ENCODE peak calls at places on chromosomes 2 and 18, in seven cellular contexts. K is A673, Y is keratinocyte, R is fibroblast of lung, Z is GM23338, B is neural progenitor cell, E is PC-3. L is an unnamed sample.

GRCh38 chr2:2926009-2926857 is 451.4 kb downstream of the EIPR1 start:
- DNase-seq in K (no peak), Y (no peak), R (no peak), Z (no peak), B (no peak), E (no peak), L (no peak)

GRCh38 chr2:114684404-114684803 is 242.0 kb downstream of the DPP10 start:
- DNase-seq in K (no peak), Y (no peak), R (no peak), Z (peak), B (no peak), E (no peak), L (no peak)

GRCh38 chr2:21123473-21124393 is at the start of gene TDRD15:
- DNase-seq in K (no peak), Y (no peak), R (no peak), Z (no peak), B (no peak), E (no peak), L (no peak)

GRCh38 chr2:12119841-12120240 is 373.4 kb downstream of the LPIN1 start:
- DNase-seq in K (no peak), Y (no peak), R (peak), Z (no peak), B (no peak), E (peak), L (peak)

GRCh38 chr2:120915670-120916069 is 180.0 kb downstream of the GLI2 start:
- DNase-seq in K (no peak), Y (no peak), R (peak), Z (no peak), B (no peak), E (no peak), L (no peak)

GRCh38 chr2:188529710-188530109 is 238.0 kb downstream of the GULP1 start:
- DNase-seq in K (no peak), Y (no peak), R (peak), Z (no peak), B (no peak), E (no peak), L (peak)

GRCh38 chr2:56448403-56448998 is 264.7 kb downstream of the CCDC85A start:
- DNase-seq in K (no peak), Y (no peak), R (peak), Z (no peak), B (no peak), E (peak), L (peak)

GRCh38 chr2:40658917-40659316 is 207.0 kb upstream of the SLC8A1 start:
- DNase-seq in K (peak), Y (no peak), R (peak), Z (peak), B (peak), E (peak), L (peak)

GRCh38 chr18:35076556-35076955 is 35.3 kb downstream of the MAPRE2 start:
- DNase-seq in K (peak), Y (peak), R (peak), Z (no peak), B (no peak), E (peak), L (peak)

GRCh38 chr2:229431331-229431954 is 160.4 kb upstream of the PID1 start:
- DNase-seq in K (peak), Y (peak), R (peak), Z (peak), B (peak), E (peak), L (peak)

GRCh38 chr18:55317832-55318231 is 270.2 kb downstream of the TCF4 start:
- DNase-seq in K (no peak), Y (no peak), R (no peak), Z (no peak), B (no peak), E (no peak), L (no peak)

GRCh38 chr2:178110681-178111080 is 1.6 kb upstream of the RBM45 start:
- DNase-seq in K (peak), Y (no peak), R (no peak), Z (no peak), B (no peak), E (no peak), L (no peak)

GRCh38 chr18:59238385-59238784 is 18.4 kb downstream of the GRP start:
- DNase-seq in K (peak), Y (no peak), R (no peak), Z (no peak), B (no peak), E (no peak), L (no peak)

GRCh38 chr18:12408247-12408869 is 629 bp downstream of the PRELID3A start:
- DNase-seq in K (peak), Y (no peak), R (peak), Z (no peak), B (no peak), E (peak), L (peak)

GRCh38 chr2:24478243-24478642 is 12.8 kb upstream of the NCOA1 start:
- DNase-seq in K (no peak), Y (no peak), R (no peak), Z (no peak), B (no peak), E (peak), L (no peak)

GRCh38 chr2:239429473-239430350 is 28.9 kb upstream of the HDAC4 start:
- DNase-seq in K (no peak), Y (no peak), R (no peak), Z (no peak), B (no peak), E (no peak), L (no peak)

GRCh38 chr2:24822049-24822706 is 29.0 kb downstream of the CENPO start:
- DNase-seq in K (peak), Y (no peak), R (no peak), Z (peak), B (peak), E (no peak), L (no peak)

GRCh38 chr2:46679761-46680160 is 200.4 kb downstream of the TMEM247 start:
- DNase-seq in K (no peak), Y (no peak), R (peak), Z (no peak), B (no peak), E (no peak), L (peak)

GRCh38 chr2:160454070-160454797 is 39.4 kb downstream of the RBMS1 start:
- DNase-seq in K (no peak), Y (no peak), R (no peak), Z (peak), B (no peak), E (no peak), L (no peak)

GRCh38 chr2:203533696-203534471 is 1.2 kb downstream of the RAPH1 start:
- DNase-seq in K (peak), Y (peak), R (peak), Z (peak), B (peak), E (peak), L (peak)

GRCh38 chr2:238636269-238637073 is 209.7 kb downstream of the ASB1 start:
- DNase-seq in K (peak), Y (no peak), R (peak), Z (no peak), B (no peak), E (peak), L (peak)

GRCh38 chr18:22900558-22901183 is 32.5 kb upstream of the RBBP8 start:
- DNase-seq in K (no peak), Y (no peak), R (peak), Z (no peak), B (no peak), E (no peak), L (peak)

GRCh38 chr2:2762898-2763287 is 431.8 kb upstream of the MYT1L start:
- DNase-seq in K (no peak), Y (no peak), R (no peak), Z (no peak), B (no peak), E (no peak), L (no peak)

DNA sequence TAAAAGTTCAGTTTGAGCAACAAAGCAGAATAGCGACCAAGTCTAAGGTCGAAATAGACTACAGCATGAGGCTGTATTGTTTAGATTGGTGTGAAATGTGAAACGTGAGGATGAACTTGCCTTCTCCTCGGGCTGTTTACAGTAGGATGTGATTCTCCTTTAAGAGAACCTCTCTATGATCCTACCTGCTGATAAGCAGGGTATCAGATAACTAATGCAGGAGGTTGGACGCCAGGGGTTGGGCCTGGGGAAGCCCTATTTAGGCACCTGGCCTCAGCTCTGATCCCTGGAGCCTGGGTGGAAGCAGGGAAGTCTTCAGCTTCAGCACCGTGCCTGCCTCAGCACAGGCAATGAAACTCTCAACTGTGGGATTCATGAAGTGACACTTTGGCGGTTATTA is 11.4 kb downstream of the CRYGD start:
- DNase-seq in K (no peak), Y (no peak), R (no peak), Z (peak), B (peak), E (peak), L (no peak)
- TF ChIP-seq EZH2 in K (no peak), Y (no peak), R (no peak), Z (no peak), B (no peak), E (no peak), L (no peak)

GRCh38 chr2:146762786-146763185 is 1082.0 kb upstream of the ACVR2A start:
- DNase-seq in K (no peak), Y (no peak), R (no peak), Z (no peak), B (no peak), E (no peak), L (no peak)

GRCh38 chr2:146764301-146764700 is 1080.5 kb upstream of the ACVR2A start:
- DNase-seq in K (no peak), Y (no peak), R (peak), Z (no peak), B (no peak), E (peak), L (peak)
- TF ChIP-seq EZH2 in K (no peak), Y (no peak), R (no peak), Z (no peak), B (no peak), E (no peak), L (no peak)

DNA sequence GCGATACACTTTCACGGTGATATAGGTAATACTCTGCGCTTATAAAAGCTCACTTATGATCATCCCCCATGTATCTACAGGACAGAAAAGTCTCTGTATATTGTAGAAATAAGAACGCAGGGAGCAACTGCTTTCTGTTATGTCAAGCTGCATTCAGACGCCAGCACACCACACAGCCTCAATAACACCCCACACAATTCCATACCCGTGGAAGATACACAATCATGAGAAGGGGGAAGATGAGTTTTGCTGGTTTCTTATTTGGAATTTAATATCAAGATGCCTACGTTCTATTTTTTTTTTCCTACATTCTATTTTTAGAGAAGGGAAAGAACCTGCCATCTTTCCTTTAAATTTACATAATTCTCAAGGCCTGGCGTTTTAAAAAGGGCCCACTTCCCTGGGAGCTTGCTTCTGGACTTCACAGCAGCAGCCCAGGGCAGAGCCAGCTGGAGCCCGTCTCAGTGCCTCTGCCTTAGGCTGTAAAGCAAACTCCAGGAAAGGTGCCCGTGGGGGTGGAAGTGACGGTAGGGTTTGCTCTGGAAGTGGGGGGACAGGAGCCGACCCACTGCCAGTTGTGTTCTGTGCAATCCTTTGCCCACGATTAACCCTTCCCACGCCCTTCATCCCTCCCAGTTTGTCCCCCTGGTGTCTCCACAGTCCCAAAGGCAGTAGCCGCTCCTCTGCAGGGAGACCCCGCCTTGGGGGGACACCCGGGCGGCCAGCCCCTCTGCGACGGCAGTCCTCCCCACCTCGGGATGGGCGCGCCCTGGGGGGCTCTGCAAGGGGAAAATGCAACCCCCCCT is 5.3 kb downstream of the PTGR3 start:
- DNase-seq in K (no peak), Y (no peak), R (no peak), Z (no peak), B (no peak), E (no peak), L (peak)
- TF ChIP-seq EZH2 in K (no peak), Y (no peak), R (no peak), Z (peak), B (no peak), E (no peak), L (no peak)

GRCh38 chr2:102251042-102251848 is 60.1 kb upstream of the IL1RL1 start:
- DNase-seq in K (peak), Y (no peak), R (peak), Z (peak), B (peak), E (no peak), L (peak)
- TF ChIP-seq EZH2 in K (no peak), Y (no peak), R (no peak), Z (no peak), B (no peak), E (no peak), L (no peak)

DNA sequence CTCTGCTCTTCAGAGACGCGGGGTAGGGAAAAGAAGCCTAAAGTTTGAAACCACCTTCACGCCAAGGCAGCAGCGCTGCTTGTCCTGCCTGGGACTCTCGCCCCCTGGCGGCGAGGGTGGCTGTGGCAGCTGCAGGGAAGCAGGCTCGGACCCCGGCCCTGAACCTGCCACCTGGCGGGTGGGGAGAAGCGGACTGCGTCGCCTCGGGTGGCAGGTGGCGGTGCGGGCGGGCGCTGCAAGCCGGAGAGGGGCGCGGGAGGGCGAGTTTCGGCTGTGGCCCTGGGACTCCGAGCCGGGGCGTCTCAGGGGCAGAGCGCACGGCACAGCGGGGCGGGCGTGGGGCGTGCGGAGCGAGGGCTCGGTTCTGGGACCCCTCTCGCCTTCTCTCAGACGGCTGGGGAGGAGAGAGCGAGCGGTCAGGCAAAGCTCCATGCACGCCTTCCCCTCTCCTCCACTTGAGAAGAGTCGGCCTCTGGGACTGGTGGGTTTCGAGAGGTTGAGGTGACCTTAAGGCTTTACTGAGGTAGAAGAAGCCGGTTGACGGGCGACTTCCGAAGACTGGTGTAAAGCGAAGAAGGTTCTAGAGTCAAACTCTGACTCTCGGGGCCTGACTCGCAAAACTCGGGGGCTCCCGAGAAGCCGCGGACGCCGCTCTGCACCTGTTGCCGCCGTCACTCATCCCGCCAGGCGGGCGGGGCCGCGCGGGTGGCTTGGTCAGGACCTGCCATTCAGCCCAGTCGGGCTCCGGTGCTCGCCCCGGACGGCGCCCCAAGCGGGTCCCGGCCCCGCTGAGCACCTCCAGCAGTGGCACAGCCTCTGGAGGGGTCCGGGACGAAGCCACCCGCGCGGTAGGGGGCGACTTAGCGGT is 1.1 kb upstream of the BOLL start:
- DNase-seq in K (peak), Y (no peak), R (no peak), Z (peak), B (peak), E (no peak), L (no peak)
- TF ChIP-seq EZH2 in K (no peak), Y (peak), R (peak), Z (no peak), B (peak), E (no peak), L (peak)

GRCh38 chr2:240822280-240822847 is 2.3 kb upstream of the KIF1A start:
- DNase-seq in K (no peak), Y (no peak), R (no peak), Z (no peak), B (no peak), E (no peak), L (no peak)

GRCh38 chr2:240821429-240821778 is 1.4 kb upstream of the KIF1A start:
- DNase-seq in K (no peak), Y (no peak), R (no peak), Z (no peak), B (no peak), E (no peak), L (no peak)

GRCh38 chr2:240820014-240820606 is at the start of gene KIF1A:
- DNase-seq in K (peak), Y (no peak), R (no peak), Z (peak), B (peak), E (no peak), L (no peak)

GRCh38 chr2:240819404-240820013 is 510 bp downstream of the KIF1A start:
- DNase-seq in K (no peak), Y (no peak), R (no peak), Z (peak), B (peak), E (no peak), L (no peak)

DNA sequence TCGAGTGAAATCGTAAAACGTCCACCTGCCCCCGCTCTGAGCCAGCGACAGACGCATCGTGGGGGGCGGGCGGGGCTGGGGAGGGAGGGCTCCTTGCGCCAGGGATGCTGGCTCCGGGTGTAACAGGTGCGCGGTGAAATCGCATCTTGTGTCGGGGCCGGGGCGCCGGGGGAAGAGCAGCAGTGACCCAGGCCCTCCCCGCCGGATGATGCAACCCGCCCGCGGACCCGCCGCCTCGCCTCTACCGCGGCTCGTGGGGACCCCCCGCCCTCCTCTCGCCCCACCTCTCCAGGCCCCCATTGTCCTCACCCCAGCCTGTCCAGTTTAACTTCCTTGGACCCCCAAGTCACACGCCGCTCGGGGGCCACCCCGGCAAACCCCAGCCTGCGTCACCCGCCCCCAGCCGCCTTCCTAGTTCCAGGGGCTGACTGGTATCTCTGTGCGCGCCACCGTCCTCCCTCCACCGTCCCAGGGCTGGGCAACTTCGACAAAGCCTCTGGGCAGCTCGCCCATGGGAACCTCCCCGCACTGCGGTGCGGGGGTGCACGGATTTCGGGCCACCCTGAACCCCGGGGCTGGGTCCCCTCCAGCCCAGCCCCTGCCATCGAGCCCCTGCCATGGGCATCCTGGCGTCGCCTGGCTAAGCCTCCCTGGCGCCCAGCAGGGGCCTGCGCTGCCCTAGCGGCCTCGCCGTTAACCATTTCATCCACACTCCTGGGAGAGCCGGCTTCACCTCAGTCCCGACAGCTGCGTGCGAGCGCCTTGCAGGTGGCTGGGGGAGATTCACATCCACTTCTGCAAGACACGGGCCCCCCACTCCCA is 799 bp upstream of the KIF1A start:
- DNase-seq in K (peak), Y (no peak), R (no peak), Z (peak), B (peak), E (no peak), L (no peak)
- TF ChIP-seq EZH2 in K (no peak), Y (peak), R (peak), Z (no peak), B (peak), E (peak), L (peak)

GRCh38 chr2:661215-661635 is 16.0 kb downstream of the TMEM18 start:
- DNase-seq in K (no peak), Y (no peak), R (no peak), Z (no peak), B (no peak), E (no peak), L (no peak)

GRCh38 chr2:660477-661214 is 16.6 kb downstream of the TMEM18 start:
- DNase-seq in K (no peak), Y (no peak), R (no peak), Z (peak), B (peak), E (no peak), L (no peak)

GRCh38 chr2:658426-658825 is 18.8 kb downstream of the TMEM18 start:
- DNase-seq in K (no peak), Y (no peak), R (no peak), Z (no peak), B (no peak), E (no peak), L (no peak)

GRCh38 chr2:657766-658165 is 19.4 kb downstream of the TMEM18 start:
- DNase-seq in K (no peak), Y (no peak), R (no peak), Z (no peak), B (no peak), E (no peak), L (no peak)

DNA sequence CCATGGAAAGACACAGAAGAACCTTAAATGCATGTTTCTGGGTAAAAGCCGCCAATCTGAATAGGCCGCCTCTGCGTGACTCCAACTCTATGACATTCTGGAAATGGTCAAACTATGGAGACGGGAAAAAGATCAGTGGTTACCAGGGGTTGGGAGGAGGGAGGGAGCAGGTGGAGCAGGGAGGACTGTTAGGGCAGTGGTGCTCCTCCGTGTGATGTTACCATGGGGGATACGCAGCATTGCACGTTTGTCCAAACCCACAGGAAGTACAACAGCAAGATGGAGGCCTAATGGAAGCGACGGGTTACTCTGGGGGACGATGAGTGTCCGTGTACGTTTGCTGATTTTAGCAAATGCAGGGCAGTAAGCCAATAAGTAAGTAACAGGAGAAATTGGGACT is 17.2 kb downstream of the TMEM18 start:
- DNase-seq in K (no peak), Y (no peak), R (no peak), Z (no peak), B (no peak), E (no peak), L (no peak)
- TF ChIP-seq EZH2 in K (no peak), Y (no peak), R (no peak), Z (no peak), B (no peak), E (no peak), L (no peak)

GRCh38 chr2:14634885-14635871 is 2.7 kb downstream of the LRATD1 start:
- DNase-seq in K (peak), Y (peak), R (peak), Z (peak), B (peak), E (peak), L (peak)
- TF ChIP-seq EZH2 in K (peak), Y (no peak), R (no peak), Z (peak), B (peak), E (no peak), L (no peak)